ENCODE peak calls at places on chromosomes 7 and 10, in four cellular contexts. Z, H, T and A are unnamed samples.

GRCh38 chr10:49398000-49398861 is 2.3 kb upstream of the DRGX start:
- DNase-seq in T (peak), Z (peak), H (no peak), A (no peak)

GRCh38 chr7:64830926-64831325 is 36.7 kb downstream of the ZNF138 start:
- DNase-seq in H (no peak), Z (no peak), T (no peak), A (no peak)

GRCh38 chr7:46369933-46370654 is 449.0 kb upstream of the IGFBP3 start:
- DNase-seq in Z (no peak), T (no peak), H (no peak), A (no peak)

GRCh38 chr7:128099204-128099671 is 68.0 kb upstream of the LRRC4 start:
- DNase-seq in Z (no peak), H (no peak), T (no peak), A (no peak)

GRCh38 chr7:155258233-155258575 is 39.5 kb upstream of the INSIG1 start:
- DNase-seq in Z (no peak), T (no peak), H (no peak), A (no peak)

GRCh38 chr7:6516387-6516983 is 34.8 kb downstream of the GRID2IP start:
- DNase-seq in Z (peak), H (peak), T (peak), A (peak)

GRCh38 chr10:100186253-100186780 is 488 bp upstream of the ERLIN1 start:
- DNase-seq in H (no peak), Z (peak), T (peak), A (peak)

GRCh38 chr7:48424731-48425130 is 253.5 kb downstream of the ABCA13 start:
- DNase-seq in T (no peak), Z (peak), H (no peak), A (no peak)

GRCh38 chr10:93445978-93446720 is 36.0 kb downstream of the MYOF start:
- DNase-seq in T (no peak), Z (no peak), H (no peak), A (peak)

GRCh38 chr7:46554688-46555422 is 633.8 kb upstream of the IGFBP3 start:
- DNase-seq in H (no peak), Z (no peak), T (no peak), A (no peak)

GRCh38 chr10:49609283-49610014 is 661 bp upstream of the SLC18A3 start:
- DNase-seq in T (no peak), H (no peak), Z (no peak), A (peak)

GRCh38 chr10:21826725-21827124 is 176.8 kb downstream of the DNAJC1 start:
- DNase-seq in T (no peak), Z (no peak), H (no peak), A (no peak)

GRCh38 chr10:118585234-118585633 is 10.2 kb downstream of the PRLHR start:
- DNase-seq in T (no peak), H (no peak), Z (no peak), A (no peak)

GRCh38 chr10:6044651-6045599 is 17.2 kb downstream of the IL2RA start:
- DNase-seq in Z (no peak), T (no peak), H (no peak), A (peak)

GRCh38 chr10:63700209-63700934 is 179.2 kb downstream of the REEP3 start:
- DNase-seq in H (no peak), Z (peak), T (no peak), A (no peak)

GRCh38 chr10:21144047-21144446 is 246.9 kb upstream of the NEBL start:
- DNase-seq in T (no peak), H (no peak), Z (no peak), A (no peak)

GRCh38 chr10:114746531-114746930 is 75.0 kb upstream of the FHIP2A start:
- DNase-seq in Z (no peak), T (no peak), H (no peak), A (no peak)

GRCh38 chr7:70354409-70355169 is 756.3 kb downstream of the AUTS2 start:
- DNase-seq in Z (no peak), H (no peak), T (no peak), A (no peak)

GRCh38 chr10:131620314-131620713 is 280.5 kb upstream of the PPP2R2D start:
- DNase-seq in T (no peak), H (no peak), Z (no peak), A (no peak)

GRCh38 chr7:70372768-70373241 is 759.1 kb upstream of the GALNT17 start:
- DNase-seq in Z (no peak), T (no peak), H (no peak), A (no peak)

GRCh38 chr7:16205481-16205880 is 215.9 kb downstream of the CRPPA start:
- DNase-seq in H (no peak), T (no peak), Z (no peak), A (no peak)

GRCh38 chr10:131077724-131078123 is 233.8 kb downstream of the TCERG1L start:
- DNase-seq in H (no peak), T (no peak), Z (no peak), A (peak)

GRCh38 chr10:50988792-50989191 is 85.5 kb upstream of the PRKG1 start:
- DNase-seq in T (no peak), H (no peak), Z (no peak), A (no peak)

GRCh38 chr7:103540986-103541385 is 95.0 kb upstream of the SLC26A5 start:
- DNase-seq in Z (no peak), H (peak), T (no peak), A (no peak)

GRCh38 chr10:7474388-7474787 is 63.6 kb upstream of the SFMBT2 start:
- DNase-seq in Z (no peak), H (no peak), T (peak), A (no peak)

GRCh38 chr10:123798856-123799255 is 92.8 kb downstream of the CPXM2 start:
- DNase-seq in Z (no peak), T (no peak), H (no peak), A (no peak)

GRCh38 chr10:66058594-66058993 is 867.2 kb upstream of the LRRTM3 start:
- DNase-seq in H (no peak), T (no peak), Z (no peak), A (no peak)

GRCh38 chr7:151742713-151743480 is 134.0 kb downstream of the PRKAG2 start:
- DNase-seq in H (no peak), T (no peak), Z (no peak), A (no peak)

GRCh38 chr7:157543276-157543675 is 206.5 kb downstream of the DNAJB6 start:
- DNase-seq in Z (no peak), T (no peak), H (no peak), A (peak)

GRCh38 chr7:101565601-101566209 is 63.4 kb downstream of the MYL10 start:
- DNase-seq in H (no peak), T (peak), Z (no peak), A (peak)

GRCh38 chr7:28151965-28152364 is 28.6 kb downstream of the JAZF1 start:
- DNase-seq in T (no peak), Z (no peak), H (no peak), A (no peak)

GRCh38 chr10:103265712-103266329 is 11.1 kb upstream of the INA start:
- DNase-seq in H (peak), T (peak), Z (peak), A (no peak)

GRCh38 chr10:1966698-1967097 is 229.4 kb upstream of the ADARB2 start:
- DNase-seq in H (no peak), Z (no peak), T (no peak), A (no peak)

GRCh38 chr7:133611955-133612354 is 359.1 kb downstream of the EXOC4 start:
- DNase-seq in Z (no peak), H (no peak), T (no peak), A (no peak)

GRCh38 chr7:133618970-133619369 is 366.1 kb downstream of the EXOC4 start:
- DNase-seq in T (no peak), H (no peak), Z (no peak), A (no peak)

GRCh38 chr7:133614251-133614650 is 361.4 kb downstream of the EXOC4 start:
- DNase-seq in T (no peak), Z (no peak), H (no peak), A (no peak)

DNA sequence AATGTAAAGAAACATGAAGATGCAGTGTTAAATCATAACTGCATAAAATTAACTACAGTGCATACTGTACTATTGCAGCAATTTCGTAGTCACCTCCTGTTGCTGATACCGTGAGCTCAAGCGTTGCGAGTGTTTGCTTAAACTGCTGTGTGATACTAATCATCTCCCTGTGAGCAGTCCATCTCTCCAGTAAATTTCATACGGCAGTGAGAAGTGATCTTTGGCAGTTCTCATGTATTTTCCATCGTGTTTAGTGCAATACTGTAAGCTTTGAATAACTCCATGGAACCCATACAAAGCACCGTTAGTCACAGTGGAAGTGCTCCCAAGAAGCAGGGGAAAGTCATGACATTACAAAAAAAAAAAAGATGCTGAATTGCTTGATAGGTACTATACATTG is 360.4 kb downstream of the EXOC4 start:
- DNase-seq in T (no peak), Z (no peak), H (no peak), A (no peak)
- TF ChIP-seq EP300 in T (no peak), Z (no peak), H (no peak), A (no peak)

GRCh38 chr7:148986737-148987009 is 41.6 kb downstream of the PDIA4 start:
- DNase-seq in Z (no peak), T (no peak), H (no peak), A (no peak)

GRCh38 chr7:148987751-148988512 is 40.4 kb downstream of the PDIA4 start:
- DNase-seq in T (no peak), Z (no peak), H (peak), A (no peak)

GRCh38 chr7:148991536-148991935 is 36.8 kb downstream of the PDIA4 start:
- DNase-seq in H (no peak), T (no peak), Z (no peak), A (no peak)

GRCh38 chr7:148983220-148984146 is 44.8 kb downstream of the PDIA4 start:
- DNase-seq in Z (peak), T (peak), H (peak), A (no peak)

GRCh38 chr7:148987010-148987750 is 41.1 kb downstream of the PDIA4 start:
- DNase-seq in Z (peak), H (peak), T (peak), A (peak)
- TF ChIP-seq EP300 in Z (no peak), H (no peak), T (no peak), A (no peak)

DNA sequence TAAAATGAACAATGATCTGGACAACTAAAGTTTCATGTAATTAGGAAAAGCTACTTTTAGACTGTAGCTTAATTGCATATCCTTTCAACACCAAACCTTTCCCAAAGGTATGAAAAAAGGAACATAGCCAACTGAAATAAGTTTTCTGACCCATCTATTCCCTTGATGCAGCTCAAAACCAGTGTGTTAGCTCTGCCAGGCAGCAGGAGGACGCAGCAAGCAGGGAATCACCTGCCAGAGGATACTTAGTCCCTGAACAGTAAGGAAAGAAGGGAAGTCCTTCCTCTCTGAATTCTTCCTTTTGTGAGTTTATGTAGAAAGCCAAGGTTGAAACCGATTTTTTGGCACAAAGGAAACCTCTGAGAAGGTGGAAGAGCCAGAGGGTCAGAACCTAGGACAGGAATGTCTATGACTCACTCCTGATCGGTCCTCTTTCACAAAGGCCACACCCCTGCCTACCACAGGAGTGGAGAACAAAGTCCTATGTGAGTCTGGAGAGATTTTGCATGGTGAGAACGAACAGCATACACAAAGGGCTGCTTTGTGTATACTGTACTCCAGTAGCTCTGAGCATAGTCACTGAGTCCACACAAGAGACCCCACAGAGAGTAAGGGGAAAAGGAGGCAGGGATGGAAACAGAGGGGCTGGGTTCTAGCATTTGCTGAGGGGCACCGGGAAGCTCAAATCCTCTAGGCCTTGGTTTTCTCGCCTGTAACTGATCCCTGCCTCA is 68.8 kb upstream of the GSDME start:
- DNase-seq in T (peak), Z (peak), H (peak), A (no peak)
- TF ChIP-seq EP300 in T (no peak), Z (no peak), H (no peak), A (no peak)

GRCh38 chr10:106768204-106768603 is 396.3 kb downstream of the SORCS1 start:
- DNase-seq in H (no peak), Z (no peak), T (no peak), A (no peak)
- TF ChIP-seq EP300 in H (no peak), Z (no peak), T (no peak), A (no peak)

GRCh38 chr10:3873728-3874461 is 88.9 kb upstream of the KLF6 start:
- DNase-seq in H (no peak), Z (peak), T (no peak), A (no peak)
- TF ChIP-seq EP300 in H (no peak), Z (no peak), T (peak), A (no peak)

DNA sequence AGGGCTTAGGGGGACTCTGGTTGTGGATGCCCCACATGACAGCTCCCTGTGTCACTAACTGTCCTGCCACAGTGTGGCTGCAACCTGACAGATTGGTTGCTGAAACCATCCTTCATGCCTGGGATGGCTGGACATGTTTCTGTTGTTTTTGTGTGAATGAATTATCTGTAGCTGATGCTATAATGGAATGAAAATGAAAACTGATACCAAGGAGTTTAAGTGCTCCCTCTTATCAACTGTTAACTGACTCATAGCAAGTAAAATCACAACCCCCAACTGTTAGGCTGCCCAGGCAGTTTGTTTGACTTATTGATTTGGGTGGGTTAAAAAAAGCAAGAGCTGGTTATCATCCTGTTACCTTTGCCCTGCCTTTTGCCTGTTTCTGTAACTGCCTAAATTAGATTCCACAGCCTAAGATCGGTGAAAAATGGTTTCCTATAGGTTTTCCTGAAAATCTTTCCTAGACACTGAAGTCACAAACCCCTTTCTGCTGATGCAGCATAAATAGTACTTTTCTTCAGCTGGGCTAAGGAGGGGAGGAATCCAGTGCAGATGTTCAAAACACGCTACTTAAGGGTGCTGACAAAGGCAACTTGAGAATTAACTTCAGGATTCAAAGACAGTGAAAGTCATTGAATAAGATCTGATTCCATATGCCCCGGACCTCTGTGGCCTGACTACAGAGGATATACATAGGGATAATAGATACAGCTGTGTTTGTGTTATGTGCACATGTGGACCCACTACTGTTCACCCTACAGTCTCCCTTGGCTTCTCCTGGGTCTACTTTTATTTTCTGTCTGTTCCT is 5.7 kb downstream of the FRAT2 start:
- DNase-seq in Z (no peak), T (no peak), H (peak), A (no peak)
- TF ChIP-seq EP300 in Z (no peak), T (no peak), H (no peak), A (no peak)

GRCh38 chr7:37069336-37069735 is 345.0 kb upstream of the AOAH start:
- DNase-seq in H (no peak), T (no peak), Z (no peak), A (no peak)

GRCh38 chr7:37076668-37077067 is 352.4 kb upstream of the AOAH start:
- DNase-seq in T (no peak), Z (no peak), H (no peak), A (no peak)

GRCh38 chr7:37079420-37079819 is 355.1 kb upstream of the AOAH start:
- DNase-seq in T (no peak), Z (no peak), H (no peak), A (no peak)

GRCh38 chr7:37071124-37071523 is 346.8 kb upstream of the AOAH start:
- DNase-seq in H (no peak), Z (no peak), T (no peak), A (no peak)

DNA sequence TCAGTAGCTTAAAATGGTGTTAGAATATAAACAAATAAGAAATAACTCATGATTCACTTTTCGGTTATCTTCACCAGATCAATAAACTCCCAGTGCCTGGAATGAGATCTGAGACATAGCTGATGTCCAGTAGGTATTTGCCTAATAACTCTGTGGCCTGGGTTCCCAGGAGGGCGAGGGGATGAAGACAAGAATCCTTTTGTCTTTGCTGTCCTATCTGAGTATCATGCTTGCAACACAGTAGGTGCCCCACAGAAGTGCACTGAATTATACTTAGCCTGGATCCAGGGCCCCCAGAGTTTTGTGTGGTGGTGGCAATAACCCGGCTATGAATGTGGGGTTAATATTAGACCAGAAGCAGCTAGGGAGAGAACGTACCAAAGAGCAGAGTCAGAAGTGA is 350.1 kb upstream of the AOAH start:
- DNase-seq in H (no peak), T (no peak), Z (no peak), A (no peak)
- TF ChIP-seq EP300 in H (no peak), T (no peak), Z (no peak), A (no peak)

GRCh38 chr10:29646238-29646902 is 11.6 kb upstream of the SVIL start:
- DNase-seq in Z (no peak), T (no peak), H (no peak), A (peak)
- TF ChIP-seq EP300 in Z (no peak), T (no peak), H (no peak), A (no peak)

DNA sequence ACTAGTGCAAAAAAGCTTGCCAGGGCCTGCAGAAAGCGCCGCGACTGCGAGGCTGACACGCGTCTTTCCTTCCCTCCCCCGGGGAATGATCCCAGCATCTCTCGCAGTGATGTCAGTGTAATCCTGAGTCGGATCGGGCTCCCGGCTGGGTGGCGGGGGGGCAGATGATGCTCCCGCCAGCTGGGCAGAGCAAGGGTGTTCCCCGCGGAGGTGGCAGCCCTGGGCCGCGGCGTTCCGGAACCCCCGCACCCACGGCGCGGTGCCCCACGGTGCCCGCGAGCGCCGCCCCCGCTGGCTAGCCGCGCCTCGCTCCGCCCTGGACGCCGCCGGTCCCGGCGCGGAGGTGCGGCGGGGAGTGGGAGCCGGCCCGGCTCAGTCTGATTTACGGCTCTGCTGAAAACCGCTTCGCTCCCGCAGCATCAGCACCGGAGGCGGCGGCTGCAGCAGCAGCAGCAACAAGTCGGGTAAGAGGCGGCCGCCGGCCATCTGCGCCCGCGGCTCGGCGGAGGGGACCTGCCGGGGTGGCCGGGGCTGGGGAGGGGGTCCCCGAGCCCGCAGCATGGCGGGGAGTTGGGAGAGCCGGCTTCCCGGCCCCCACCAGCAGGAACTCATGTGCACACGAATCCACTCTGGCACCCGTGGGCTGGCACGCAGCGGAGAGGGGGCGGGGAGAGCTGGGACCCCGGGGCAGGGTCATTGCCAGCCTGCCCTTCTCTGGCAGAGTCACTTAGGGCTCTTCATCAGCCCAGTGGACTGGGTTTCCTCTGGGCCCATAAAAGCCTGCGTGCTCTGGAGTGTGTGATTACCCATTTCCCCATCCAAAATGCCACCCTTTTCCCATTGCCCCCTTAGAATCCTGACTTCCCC is at the start of gene ZNF365:
- DNase-seq in T (no peak), Z (peak), H (no peak), A (peak)
- TF ChIP-seq EP300 in T (no peak), Z (no peak), H (no peak), A (no peak)